ENCODE peak calls at places on chromosomes 4 and X, in four cellular contexts. S is caudate nucleus, P is keratinocyte, F is heart right ventricle. B is an unnamed sample.

GRCh38 chr4:105572296-105572695 is 19.9 kb downstream of the ARHGEF38 start:
- DNase-seq in S (no peak), P (no peak), F (no peak), B (no peak)

GRCh38 chrX:69066021-69066757 is 99.1 kb downstream of the PJA1 start:
- DNase-seq in S (no peak), P (no peak), F (no peak), B (no peak)

GRCh38 chr4:13891544-13891939 is 264.0 kb upstream of the BOD1L1 start:
- DNase-seq in S (no peak), P (no peak), F (no peak), B (no peak)

GRCh38 chrX:7133036-7133412 is 14.5 kb upstream of the STS start:
- DNase-seq in S (no peak), P (no peak), F (peak), B (no peak)

GRCh38 chr4:4990857-4991540 is 28.3 kb downstream of the CYTL1 start:
- DNase-seq in S (no peak), P (no peak), F (peak), B (peak)

GRCh38 chr4:132063829-132064228 is 1085.3 kb upstream of the PCDH10 start:
- DNase-seq in S (no peak), P (no peak), F (no peak), B (no peak)

GRCh38 chr4:98851806-98852205 is 77.1 kb downstream of the EIF4E start:
- DNase-seq in S (no peak), P (no peak), F (no peak), B (no peak)

GRCh38 chr4:6416518-6417286 is 55.7 kb downstream of the PPP2R2C start:
- DNase-seq in S (peak), P (no peak), F (no peak), B (peak)

GRCh38 chr4:182286035-182286434 is 42.8 kb downstream of the TENM3 start:
- DNase-seq in S (no peak), P (no peak), F (no peak), B (no peak)

GRCh38 chr4:89836897-89837384 is at the start of gene SNCA:
- DNase-seq in S (peak), P (no peak), F (peak), B (peak)

GRCh38 chr4:56060021-56060420 is 111.3 kb downstream of the CEP135 start:
- DNase-seq in S (no peak), P (no peak), F (no peak), B (no peak)

GRCh38 chr4:25927361-25928040 is 13.5 kb downstream of the SMIM20 start:
- DNase-seq in S (peak), P (no peak), F (no peak), B (no peak)

GRCh38 chrX:29043751-29044150 is 456.5 kb downstream of the IL1RAPL1 start:
- DNase-seq in S (no peak), P (no peak), F (no peak), B (no peak)

GRCh38 chr4:123750044-123750443 is 353.4 kb downstream of the SPRY1 start:
- DNase-seq in S (no peak), P (no peak), F (no peak), B (no peak)

GRCh38 chrX:106875151-106875550 is 28.0 kb downstream of the RIPPLY1 start:
- DNase-seq in S (no peak), P (no peak), F (no peak), B (no peak)

GRCh38 chr4:4427886-4428285 is 41.0 kb downstream of the NSG1 start:
- DNase-seq in S (no peak), P (no peak), F (no peak), B (no peak)

GRCh38 chr4:16126714-16127113 is 42.9 kb upstream of the PROM1 start:
- DNase-seq in S (no peak), P (no peak), F (no peak), B (no peak)

GRCh38 chrX:69027181-69028005 is 137.9 kb downstream of the PJA1 start:
- DNase-seq in S (no peak), P (peak), F (no peak), B (no peak)

GRCh38 chrX:93932471-93933220 is 258.6 kb downstream of the FAM133A start:
- DNase-seq in S (no peak), P (no peak), F (no peak), B (no peak)

GRCh38 chrX:3548743-3549441 is 164.6 kb downstream of the PRKX start:
- DNase-seq in S (no peak), P (no peak), F (no peak), B (no peak)

GRCh38 chr4:129239088-129239487 is 143.1 kb downstream of the C4orf33 start:
- DNase-seq in S (no peak), P (no peak), F (no peak), B (no peak)

GRCh38 chr4:2387829-2388228 is 30.6 kb downstream of the ZFYVE28 start:
- DNase-seq in S (no peak), P (no peak), F (no peak), B (no peak)

GRCh38 chrX:148542481-148543255 is 42.3 kb downstream of the AFF2 start:
- DNase-seq in S (no peak), P (no peak), F (no peak), B (no peak)

GRCh38 chr4:158581161-158581560 is 59.5 kb downstream of the RXFP1 start:
- DNase-seq in S (no peak), P (no peak), F (no peak), B (no peak)

GRCh38 chr4:104643805-104644204 is 149.1 kb upstream of the CXXC4 start:
- DNase-seq in S (no peak), P (no peak), F (no peak), B (no peak)

GRCh38 chr4:10587697-10588096 is 96.9 kb downstream of the CLNK start:
- DNase-seq in S (no peak), P (no peak), F (no peak), B (no peak)

GRCh38 chr4:160319868-160320260 is 1217.0 kb downstream of the RAPGEF2 start:
- DNase-seq in S (no peak), P (no peak), F (no peak), B (no peak)

GRCh38 chrX:123222920-123223319 is 38.8 kb downstream of the GRIA3 start:
- DNase-seq in S (no peak), P (no peak), F (no peak), B (no peak)

GRCh38 chrX:123219916-123220315 is 35.8 kb downstream of the GRIA3 start:
- DNase-seq in S (no peak), P (no peak), F (peak), B (no peak)

GRCh38 chrX:123217728-123218127 is 33.6 kb downstream of the GRIA3 start:
- DNase-seq in S (no peak), P (no peak), F (no peak), B (no peak)

GRCh38 chrX:123215397-123216089 is 31.5 kb downstream of the GRIA3 start:
- DNase-seq in S (peak), P (no peak), F (peak), B (no peak)

GRCh38 chrX:123217077-123217476 is 33.0 kb downstream of the GRIA3 start:
- DNase-seq in S (no peak), P (no peak), F (no peak), B (no peak)
- H3K27ac ChIP-seq in S (no peak), P (no peak), F (peak), B (no peak)

GRCh38 chr4:61882381-61882780 is 682.3 kb downstream of the ADGRL3 start:
- DNase-seq in S (no peak), P (no peak), F (no peak), B (no peak)
- H3K27ac ChIP-seq in S (no peak), P (no peak), F (no peak), B (no peak)

DNA sequence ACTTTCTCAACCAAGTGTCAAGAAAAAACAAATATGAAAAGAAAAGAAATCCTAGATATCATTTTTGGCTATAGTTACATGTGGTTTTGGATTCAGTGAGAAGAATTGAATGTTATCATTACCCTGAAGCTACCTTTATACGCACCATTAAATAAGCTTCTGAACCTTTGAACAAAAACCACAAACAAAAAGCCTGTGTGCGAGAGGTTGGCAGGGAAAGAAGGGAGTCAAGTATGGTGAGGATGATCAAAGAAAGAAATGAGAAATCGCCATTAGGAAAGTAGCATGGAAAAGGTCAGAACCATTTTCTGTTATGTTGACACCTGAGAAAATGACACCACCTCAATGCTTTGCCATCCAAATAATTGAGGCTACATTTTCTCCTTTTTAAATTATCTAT is 1.2 kb upstream of the SLC7A11 start:
- DNase-seq in S (no peak), P (no peak), F (no peak), B (no peak)
- H3K27ac ChIP-seq in S (no peak), P (peak), F (no peak), B (no peak)

DNA sequence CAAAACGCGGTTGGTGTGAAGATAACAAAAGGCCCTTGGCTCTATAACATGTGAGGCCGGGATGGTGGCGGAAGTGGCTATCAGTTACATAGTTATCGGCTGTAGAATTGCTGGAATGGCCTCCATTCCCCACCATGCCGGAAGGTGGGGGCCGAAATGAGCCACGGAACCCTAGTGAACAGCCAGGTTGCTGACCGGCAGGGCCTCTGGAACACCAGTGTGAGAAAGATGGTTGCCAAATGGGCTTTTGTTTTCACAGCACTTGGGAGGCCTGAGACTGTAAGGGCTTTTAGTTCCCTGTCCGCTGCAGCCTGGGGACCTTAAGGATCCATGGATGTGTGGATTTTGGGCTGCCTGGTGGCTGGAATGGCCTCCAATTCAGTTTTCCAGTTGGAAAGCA is 23.3 kb upstream of the ARX start:
- DNase-seq in S (no peak), P (no peak), F (no peak), B (no peak)
- H3K27ac ChIP-seq in S (no peak), P (no peak), F (no peak), B (no peak)

B was measured in substantia nigra.